ENCODE peak calls at places on chromosomes 5 and 9, in five cellular contexts. G is PC-9, P is WERI-Rb-1, N is mesendoderm, S is ovary. U is an unnamed sample.
A peak's percentile ranks its signal among the peaks of the same experiment; 100 is the strongest.

GRCh38 chr5:74205745-74206570 is 434.6 kb downstream of the ENC1 start:
- DNase-seq in G (no peak), P (no peak), N (no peak), S (no peak), U (no peak)

GRCh38 chr5:59873113-59873512 is 20.4 kb downstream of the PDE4D start:
- DNase-seq in G (peak; percentile 41), P (no peak), N (peak; percentile 67), S (no peak), U (no peak)

GRCh38 chr5:14449052-14449661 is 132.4 kb upstream of the OTULINL start:
- DNase-seq in G (no peak), P (no peak), N (peak; percentile 58), S (peak; percentile 43), U (no peak)

GRCh38 chr5:59296317-59297264 is 596.9 kb downstream of the PDE4D start:
- DNase-seq in G (no peak), P (no peak), N (no peak), S (no peak), U (peak; percentile 63)

GRCh38 chr9:13228431-13228830 is 51.1 kb downstream of the MPDZ start:
- DNase-seq in G (no peak), P (no peak), N (no peak), S (no peak), U (no peak)

GRCh38 chr5:170467000-170467707 is 36.7 kb upstream of the KCNIP1 start:
- DNase-seq in G (peak; percentile 87), P (no peak), N (no peak), S (no peak), U (no peak)

GRCh38 chr5:137344723-137345322 is 154.3 kb downstream of the SPOCK1 start:
- DNase-seq in G (no peak), P (peak; percentile 63), N (peak; percentile 73), S (no peak), U (peak; percentile 31)

GRCh38 chr9:20640331-20641187 is 18.3 kb upstream of the MLLT3 start:
- DNase-seq in G (no peak), P (no peak), N (no peak), S (peak; percentile 25), U (peak; percentile 70)

GRCh38 chr9:121316852-121317373 is 49.0 kb downstream of the GSN start:
- DNase-seq in G (no peak), P (no peak), N (no peak), S (no peak), U (no peak)

GRCh38 chr5:168477060-168477459 is 9.2 kb upstream of the RARS1 start:
- DNase-seq in G (no peak), P (no peak), N (peak; percentile 49), S (no peak), U (no peak)

GRCh38 chr9:95226921-95227320 is 90.6 kb downstream of the FANCC start:
- DNase-seq in G (no peak), P (no peak), N (peak; percentile 46), S (no peak), U (no peak)

GRCh38 chr5:147617191-147617606 is 107.3 kb upstream of the DPYSL3 start:
- DNase-seq in G (no peak), P (no peak), N (no peak), S (no peak), U (no peak)

GRCh38 chr5:180160822-180161221 is 48.2 kb downstream of the RASGEF1C start:
- DNase-seq in G (no peak), P (no peak), N (no peak), S (no peak), U (no peak)

GRCh38 chr5:180139731-180140626 is 68.4 kb upstream of the RNF130 start:
- DNase-seq in G (no peak), P (no peak), N (no peak), S (no peak), U (no peak)

GRCh38 chr9:127035948-127036347 is 86.5 kb downstream of the ANGPTL2 start:
- DNase-seq in G (no peak), P (no peak), N (no peak), S (peak; percentile 78), U (no peak)

GRCh38 chr9:33469891-33470290 is 3.8 kb downstream of the NOL6 start:
- DNase-seq in G (no peak), P (no peak), N (no peak), S (no peak), U (no peak)

GRCh38 chr9:96566401-96567202 is 53.0 kb downstream of the CDC14B start:
- DNase-seq in G (peak; percentile 98), P (peak; percentile 77), N (peak; percentile 91), S (peak; percentile 60), U (peak; percentile 98)

GRCh38 chr5:160464466-160464797 is 42.8 kb downstream of the PTTG1 start:
- DNase-seq in G (no peak), P (no peak), N (no peak), S (no peak), U (no peak)

GRCh38 chr5:39092581-39093350 is 18.6 kb upstream of the RICTOR start:
- DNase-seq in G (peak; percentile 71), P (no peak), N (no peak), S (no peak), U (no peak)

GRCh38 chr9:109182940-109183798 is 16.1 kb upstream of the FRRS1L start:
- DNase-seq in G (peak; percentile 54), P (peak; percentile 95), N (peak; percentile 68), S (peak; percentile 32), U (peak; percentile 59)

GRCh38 chr5:54985301-54986268 is at the start of gene ESM1:
- DNase-seq in G (no peak), P (no peak), N (no peak), S (no peak), U (no peak)

GRCh38 chr5:142109356-142110045 is 922 bp downstream of the NDFIP1 start:
- DNase-seq in G (no peak), P (no peak), N (peak; percentile 42), S (peak; percentile 27), U (peak; percentile 27)

GRCh38 chr5:142110046-142110531 is 1.5 kb downstream of the NDFIP1 start:
- DNase-seq in G (no peak), P (no peak), N (peak; percentile 7), S (peak; percentile 39), U (peak; percentile 20)

GRCh38 chr5:142107729-142108431 is 699 bp upstream of the NDFIP1 start:
- DNase-seq in G (no peak), P (no peak), N (no peak), S (no peak), U (no peak)

GRCh38 chr5:142108432-142109355 is at the start of gene NDFIP1:
- DNase-seq in G (peak; percentile 52), P (peak; percentile 83), N (peak; percentile 90), S (peak; percentile 80), U (peak; percentile 87)

DNA sequence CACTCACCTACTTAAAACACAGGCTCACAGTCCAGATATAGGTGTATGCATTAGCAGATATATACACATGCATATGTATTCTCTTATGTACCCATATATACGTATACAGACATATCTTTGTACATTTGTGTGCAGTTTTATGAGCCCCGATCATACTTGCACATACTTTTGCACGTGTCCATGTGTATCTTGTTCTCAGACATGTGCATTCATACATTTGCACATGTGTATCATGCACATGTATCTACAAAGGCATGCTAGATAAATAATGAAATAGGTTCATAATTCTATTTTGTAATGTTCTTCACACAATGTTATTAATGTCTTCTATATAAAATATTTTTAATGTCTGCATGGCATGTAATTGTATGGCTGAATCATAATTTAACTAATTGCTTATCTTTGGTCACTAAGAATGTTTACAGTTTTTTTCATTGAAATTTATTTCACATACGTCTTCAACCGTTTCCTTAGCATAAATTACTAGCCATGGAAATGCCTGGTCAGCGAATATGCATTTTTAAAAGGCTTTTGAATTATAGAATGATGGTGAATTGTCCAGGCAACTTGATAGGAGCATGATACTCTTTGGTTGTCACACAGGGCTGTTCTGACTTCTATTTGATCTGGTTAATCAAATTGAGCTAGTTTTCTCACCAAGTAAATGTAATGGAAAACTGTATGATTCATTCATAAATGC is 2.6 kb downstream of the NDFIP1 start:
- DNase-seq in G (no peak), P (no peak), N (no peak), S (no peak), U (no peak)
- H3K4me3 ChIP-seq in G (peak overlapping the region; percentile 84), P (no peak overlapping the region), N (no peak overlapping the region), S (no peak overlapping the region), U (no peak overlapping the region)

DNA sequence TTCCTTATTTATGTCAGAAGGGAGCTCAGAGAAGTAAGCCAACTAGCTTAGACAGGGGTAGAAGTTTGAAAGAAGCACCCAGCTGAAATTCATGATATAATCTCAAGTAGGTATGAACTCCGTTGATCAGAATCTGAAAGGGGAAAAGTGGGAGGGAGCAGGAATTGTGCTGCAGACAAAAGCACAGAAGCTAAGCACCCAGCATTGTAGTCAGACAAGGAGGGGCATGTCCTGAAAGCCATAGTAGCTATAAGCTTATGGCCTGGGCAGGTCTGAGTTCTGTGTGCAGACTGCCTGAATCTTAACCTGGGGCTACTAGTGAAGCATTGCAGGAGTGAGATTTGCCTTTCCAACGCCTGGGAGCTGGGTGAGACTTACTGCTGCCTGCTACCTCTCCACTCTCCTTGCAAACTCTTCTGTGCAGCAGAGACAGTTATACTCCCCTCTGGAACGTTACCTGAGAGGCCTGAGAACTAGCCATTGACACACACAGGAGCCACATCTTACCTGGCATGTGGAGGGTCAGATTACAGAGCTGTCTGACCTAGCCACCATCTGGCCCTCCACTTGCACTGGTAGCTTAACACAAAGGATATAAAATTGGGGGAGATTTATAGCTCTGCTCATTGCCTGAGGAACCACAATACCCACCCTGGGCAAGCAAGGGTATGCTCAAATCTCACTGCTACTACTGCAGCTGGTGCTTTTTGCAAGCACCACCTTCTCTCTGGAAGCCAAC is 9.8 kb upstream of the CYLC2 start:
- DNase-seq in G (no peak), P (peak; percentile 66), N (no peak), S (no peak), U (no peak)
- H3K4me3 ChIP-seq in G (no peak overlapping the region), P (no peak overlapping the region), N (no peak overlapping the region), S (no peak overlapping the region), U (no peak overlapping the region)

DNA sequence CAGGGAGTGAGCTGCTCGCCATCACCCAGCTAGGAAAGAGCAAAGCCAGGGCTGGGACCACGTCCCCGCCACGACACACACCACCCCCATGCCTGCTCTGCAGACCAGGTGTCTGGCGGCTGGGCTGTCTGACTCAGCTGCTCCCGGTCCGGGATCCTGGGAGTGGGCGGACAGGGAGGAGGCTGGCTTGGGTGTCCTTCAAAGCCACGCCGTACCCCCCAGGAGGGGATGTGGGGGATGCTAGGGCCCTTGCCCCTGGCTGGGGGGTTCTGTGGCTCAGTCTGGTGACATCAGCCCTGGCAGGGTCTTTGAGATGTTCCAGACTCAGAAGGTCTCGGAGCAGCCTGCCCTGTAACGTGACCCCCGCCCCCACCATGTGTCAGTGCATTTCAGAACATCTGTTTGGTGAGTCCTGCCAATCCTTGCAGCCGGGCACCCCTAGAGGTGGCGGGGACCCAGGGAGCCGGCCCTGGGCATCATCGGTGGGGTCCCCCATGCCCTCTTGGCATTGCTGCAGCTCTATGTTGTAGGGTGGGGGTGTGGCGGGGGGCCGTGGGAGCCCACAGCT is 62.3 kb downstream of the HMCN2 start:
- DNase-seq in G (no peak), P (peak; percentile 43), N (no peak), S (peak; percentile 45), U (no peak)
- H3K4me3 ChIP-seq in G (no peak overlapping the region), P (no peak overlapping the region), N (no peak overlapping the region), S (peak overlapping the region; percentile 6), U (no peak overlapping the region)

DNA sequence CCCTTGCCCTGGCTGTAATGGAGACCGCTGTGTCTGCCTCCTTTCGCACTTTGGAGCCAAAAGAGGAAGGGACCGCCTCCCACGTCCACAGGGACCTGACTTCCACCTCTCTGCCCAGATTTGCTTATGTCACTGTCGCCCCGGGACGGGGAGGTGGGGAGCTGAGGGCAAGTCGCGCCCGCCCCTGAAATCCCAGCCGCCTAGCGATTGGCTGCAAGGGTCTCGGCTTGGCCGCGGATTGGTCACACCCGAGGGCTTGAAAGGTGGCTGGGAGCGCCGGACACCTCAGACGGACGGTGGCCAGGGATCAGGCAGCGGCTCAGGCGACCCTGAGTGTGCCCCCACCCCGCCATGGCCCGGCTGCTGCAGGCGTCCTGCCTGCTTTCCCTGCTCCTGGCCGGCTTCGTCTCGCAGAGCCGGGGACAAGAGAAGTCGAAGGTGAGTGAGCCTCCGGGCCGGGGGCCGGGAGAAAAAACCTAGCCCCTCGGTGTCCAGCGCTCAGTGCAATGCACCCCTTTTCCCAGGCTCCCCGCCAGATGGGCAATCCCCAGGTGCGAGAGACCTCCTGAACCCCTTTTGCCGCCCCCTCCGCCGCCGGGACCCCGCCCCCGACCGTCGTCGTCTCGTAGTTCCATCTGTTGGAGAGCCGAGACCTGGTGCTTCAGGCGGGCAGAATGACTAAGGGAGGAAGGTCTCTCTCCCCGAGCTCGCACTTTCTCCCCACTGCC is at the start of gene GPX3:
- DNase-seq in G (peak; percentile 78), P (peak; percentile 93), N (peak; percentile 93), S (peak; percentile 91), U (peak; percentile 66)
- H3K4me3 ChIP-seq in G (peak within 1 kb of the TSS; percentile 94), P (peak within 1 kb of the TSS; percentile 87), N (peak within 1 kb of the TSS; percentile 63), S (peak within 1 kb of the TSS; percentile 64), U (peak within 1 kb of the TSS; percentile 37)